ENCODE peak calls at places on chromosomes 2 and 18, in four cellular contexts. O is esophagus squamous epithelium, Z is adrenal gland, L is keratinocyte. W is an unnamed sample.

GRCh38 chr2:127634626-127635379 is 11.2 kb upstream of the GPR17 start:
- DNase-seq in Z (no peak), L (no peak), O (no peak), W (no peak)

GRCh38 chr2:136527560-136527959 is 237.8 kb upstream of the THSD7B start:
- DNase-seq in Z (no peak), L (no peak), O (no peak), W (no peak)

GRCh38 chr18:29661924-29662323 is 1380.6 kb downstream of the DSC3 start:
- DNase-seq in Z (no peak), L (no peak), O (no peak), W (no peak)

GRCh38 chr18:26536032-26536431 is 12.3 kb downstream of the KCTD1 start:
- DNase-seq in Z (no peak), O (no peak), L (no peak), W (peak)

GRCh38 chr2:231185050-231185725 is 13.2 kb upstream of the ARMC9 start:
- DNase-seq in L (no peak), Z (peak), O (no peak), W (no peak)

GRCh38 chr2:55408946-55409868 is 10.4 kb downstream of the CCDC88A start:
- DNase-seq in L (no peak), O (no peak), Z (no peak), W (no peak)

GRCh38 chr2:139259422-139260051 is 479.3 kb upstream of the NXPH2 start:
- DNase-seq in O (no peak), L (no peak), Z (no peak), W (no peak)

GRCh38 chr2:95231723-95232122 is 24.4 kb downstream of the ZNF892 start:
- DNase-seq in O (no peak), L (no peak), Z (peak), W (peak)

GRCh38 chr2:159010340-159010739 is 41.9 kb downstream of the TANC1 start:
- DNase-seq in Z (no peak), O (no peak), L (no peak), W (no peak)

GRCh38 chr2:218570850-218571249 is 2.2 kb downstream of the CNOT9 start:
- DNase-seq in O (no peak), L (no peak), Z (no peak), W (no peak)

GRCh38 chr2:238848941-238849853 is 1.3 kb downstream of the TWIST2 start:
- DNase-seq in O (no peak), Z (no peak), L (no peak), W (no peak)

DNA sequence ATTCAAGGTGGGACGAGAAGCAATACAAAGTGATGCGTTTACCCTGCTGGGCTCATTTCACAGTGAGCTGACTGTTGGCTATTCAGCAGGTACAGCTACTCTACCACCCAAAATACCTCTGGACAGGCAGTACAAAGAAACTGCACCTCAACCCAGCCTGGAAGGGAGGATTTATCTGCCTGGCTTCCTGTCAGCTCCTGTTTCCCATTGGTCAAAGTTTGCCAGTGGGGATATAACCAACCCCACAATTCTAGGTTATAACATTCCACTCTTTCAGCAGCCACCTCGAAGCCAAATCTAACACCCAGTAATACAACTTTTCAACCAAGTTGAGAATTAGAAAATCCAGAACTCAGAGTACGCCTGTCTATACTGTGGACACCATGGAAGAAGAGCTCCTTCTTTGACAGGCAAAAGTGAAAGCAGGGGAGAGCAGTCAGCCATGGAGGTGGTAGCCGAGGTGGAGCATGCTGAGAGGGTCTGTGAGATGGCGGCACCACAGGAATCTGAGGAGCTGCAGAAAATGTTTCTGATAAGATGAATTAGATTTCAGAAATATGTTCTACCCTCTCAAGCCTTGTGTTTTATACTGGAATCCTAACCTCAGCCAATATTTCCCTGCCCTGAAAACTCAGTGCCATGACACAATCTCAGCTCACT is 10.8 kb downstream of the DUSP19 start:
- DNase-seq in Z (no peak), L (no peak), O (no peak), W (no peak)
- H3K27ac ChIP-seq in Z (no peak), L (no peak), O (no peak), W (no peak)

DNA sequence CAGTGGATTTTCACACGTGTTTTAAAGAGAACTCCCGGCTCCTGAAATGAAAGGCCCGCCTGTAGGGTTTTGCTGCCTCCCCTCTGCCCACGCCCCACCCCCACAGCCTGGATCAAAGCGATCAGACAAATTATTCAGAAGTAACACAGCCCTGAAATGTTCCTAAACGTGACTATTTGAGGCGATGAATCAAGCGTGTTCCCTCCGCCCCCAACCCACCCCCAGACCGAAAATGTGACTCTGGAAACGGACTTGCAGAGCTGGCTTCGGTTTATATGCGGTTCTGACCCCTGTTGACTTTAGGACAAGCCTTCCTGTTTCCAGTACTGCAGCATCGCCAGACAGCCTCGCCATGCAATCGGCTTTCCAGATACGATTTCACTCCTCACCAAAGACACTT is 28.8 kb upstream of the SMIM21 start:
- DNase-seq in Z (no peak), O (no peak), L (no peak), W (no peak)
- H3K4me3 ChIP-seq in Z (no peak), O (peak), L (no peak), W (no peak)

DNA sequence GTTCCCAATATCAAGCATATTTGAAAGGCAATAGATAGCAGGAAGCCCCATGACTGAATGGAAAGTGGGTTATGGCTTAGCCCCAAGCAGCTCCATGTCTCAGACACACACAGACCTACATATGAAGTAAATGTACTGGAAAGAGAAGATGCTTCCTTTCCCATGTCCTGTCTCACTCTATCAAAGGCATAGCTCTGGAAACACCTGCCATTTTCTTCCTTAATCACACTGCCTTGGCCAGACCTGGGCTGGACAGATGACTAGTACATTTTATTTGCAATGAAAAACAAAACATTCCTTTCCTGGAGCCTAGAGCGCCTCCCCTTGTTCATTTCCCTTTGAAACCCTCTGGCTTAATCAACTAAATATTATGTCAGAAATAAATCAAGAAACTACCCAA is 160.7 kb downstream of the ANTXR1 start:
- DNase-seq in L (no peak), Z (no peak), O (no peak), W (no peak)
- H3K27ac ChIP-seq in L (no peak), Z (no peak), O (peak), W (no peak)

GRCh38 chr2:120576509-120577474 is 158.9 kb upstream of the GLI2 start:
- DNase-seq in Z (peak), L (no peak), O (no peak), W (peak)
- H3K4me3 ChIP-seq in Z (no peak), L (no peak), O (peak), W (peak)